ENCODE peak calls at places on chromosome 12, in seven cellular contexts. W, R, V, X, F, Y and A are unnamed samples.

GRCh38 chr12:132148368-132149045 is 4.2 kb downstream of the NOC4L start:
- DNase-seq in V (no peak), Y (peak; percentile 52), R (no peak), X (no peak), F (no peak), W (no peak), A (no peak)

GRCh38 chr12:93848453-93849120 is 171.4 kb downstream of the CRADD start:
- DNase-seq in W (no peak), Y (no peak), V (no peak), X (no peak), F (peak; percentile 46), R (no peak), A (no peak)

GRCh38 chr12:54053625-54054441 is at the start of gene HOXC4:
- DNase-seq in X (peak; percentile 38), V (peak; percentile 42), F (peak; percentile 36), W (peak; percentile 77), R (no peak), Y (no peak), A (no peak)

GRCh38 chr12:2003676-2004112 is 563 bp downstream of the DCP1B start:
- DNase-seq in Y (no peak), R (peak; percentile 23), W (no peak), V (peak; percentile 49), F (peak; percentile 3), X (no peak), A (no peak)

GRCh38 chr12:28054583-28054982 is 82.0 kb upstream of the PTHLH start:
- DNase-seq in V (no peak), W (no peak), R (no peak), F (no peak), Y (no peak), X (no peak), A (no peak)

GRCh38 chr12:120015313-120015712 is 26.3 kb downstream of the BICDL1 start:
- DNase-seq in V (no peak), X (no peak), F (no peak), R (no peak), W (no peak), Y (no peak), A (no peak)

GRCh38 chr12:109951751-109952150 is 44.4 kb downstream of the GIT2 start:
- DNase-seq in Y (peak; percentile 62), W (no peak), F (no peak), V (peak; percentile 73), R (peak; percentile 45), X (no peak), A (no peak)

GRCh38 chr12:132024758-132025157 is 75.0 kb downstream of the EP400 start:
- DNase-seq in V (no peak), X (no peak), Y (no peak), F (no peak), W (no peak), R (no peak), A (no peak)

GRCh38 chr12:44158746-44159145 is 322.9 kb downstream of the TMEM117 start:
- DNase-seq in X (no peak), Y (no peak), V (no peak), F (no peak), W (no peak), R (no peak), A (no peak)

GRCh38 chr12:113285679-113286645 is 48.9 kb downstream of the SLC8B1 start:
- DNase-seq in F (no peak), Y (peak; percentile 58), X (no peak), V (no peak), W (peak; percentile 26), R (no peak), A (no peak)

GRCh38 chr12:122903704-122904034 is 7.7 kb upstream of the VPS37B start:
- DNase-seq in V (no peak), X (no peak), F (no peak), W (no peak), Y (no peak), R (no peak), A (no peak)

GRCh38 chr12:123109319-123109772 is 41.5 kb downstream of the PITPNM2 start:
- DNase-seq in R (no peak), W (no peak), Y (peak; percentile 75), F (no peak), X (no peak), V (no peak), A (no peak)

GRCh38 chr12:16955083-16955657 is 349.2 kb upstream of the LMO3 start:
- DNase-seq in Y (no peak), R (no peak), F (no peak), W (no peak), X (no peak), V (no peak), A (no peak)

GRCh38 chr12:14167005-14167628 is 185.7 kb upstream of the GRIN2B start:
- DNase-seq in R (peak; percentile 43), Y (no peak), W (peak; percentile 65), X (peak; percentile 61), V (peak; percentile 61), F (no peak), A (peak; percentile 73)

GRCh38 chr12:6699989-6700645 is 498 bp downstream of the PIANP start:
- DNase-seq in V (no peak), X (peak; percentile 66), R (no peak), Y (no peak), W (peak; percentile 65), F (no peak), A (peak; percentile 54)

GRCh38 chr12:58916153-58916709 is 4.1 kb downstream of the LRIG3 start:
- DNase-seq in Y (no peak), W (no peak), R (no peak), F (no peak), X (no peak), V (no peak), A (no peak)

GRCh38 chr12:125403145-125403789 is 338.0 kb downstream of the AACS start:
- DNase-seq in R (peak; percentile 3), Y (no peak), W (no peak), V (peak; percentile 10), F (no peak), X (peak; percentile 71), A (peak; percentile 30)

GRCh38 chr12:76556373-76556772 is 3.2 kb downstream of the OSBPL8 start:
- DNase-seq in Y (no peak), V (no peak), X (no peak), R (no peak), F (no peak), W (no peak), A (no peak)

GRCh38 chr12:76554411-76555225 is 5.0 kb downstream of the OSBPL8 start:
- DNase-seq in F (no peak), X (no peak), Y (no peak), R (no peak), W (no peak), V (no peak), A (no peak)

GRCh38 chr12:76555226-76555767 is 4.3 kb downstream of the OSBPL8 start:
- DNase-seq in F (no peak), W (no peak), Y (no peak), R (peak; percentile 50), X (no peak), V (peak; percentile 23), A (no peak)

GRCh38 chr12:76558684-76559276 is 791 bp downstream of the OSBPL8 start:
- DNase-seq in V (peak; percentile 25), X (peak; percentile 44), W (peak; percentile 59), F (no peak), Y (peak; percentile 76), R (peak; percentile 19), A (peak; percentile 48)

DNA sequence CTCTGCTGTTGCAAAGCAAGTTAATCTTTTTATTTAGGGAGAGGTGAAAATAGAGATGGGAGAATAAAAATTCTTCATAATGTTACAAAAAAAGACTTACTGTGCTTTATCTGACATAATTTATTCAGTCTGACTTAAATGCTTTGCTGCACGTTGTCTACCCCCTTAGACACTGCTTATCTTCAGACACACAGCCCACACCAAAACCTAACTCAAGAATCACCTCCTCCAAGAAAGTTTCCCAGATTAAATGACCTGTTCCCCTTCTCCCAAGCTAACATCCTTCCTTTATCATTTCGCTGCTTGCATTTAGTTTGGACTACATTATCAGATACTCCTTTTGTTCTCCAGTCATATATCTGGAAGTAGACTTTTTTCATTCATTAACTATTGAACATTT is 3.8 kb downstream of the OSBPL8 start:
- DNase-seq in Y (no peak), V (no peak), W (no peak), F (no peak), X (no peak), R (no peak), A (no peak)
- TF ChIP-seq CTCF in Y (no peak), V (no peak), W (no peak), F (no peak), X (no peak), R (no peak), A (no peak)

GRCh38 chr12:3405821-3406220 is 85.2 kb upstream of the PRMT8 start:
- DNase-seq in W (no peak), F (no peak), V (no peak), Y (no peak), R (no peak), X (no peak), A (no peak)

GRCh38 chr12:3407723-3408122 is 83.3 kb upstream of the PRMT8 start:
- DNase-seq in Y (no peak), W (no peak), V (no peak), F (no peak), X (no peak), R (no peak), A (no peak)

GRCh38 chr12:3409662-3410061 is 81.3 kb upstream of the PRMT8 start:
- DNase-seq in W (no peak), F (no peak), X (no peak), V (no peak), R (no peak), Y (no peak), A (no peak)
- TF ChIP-seq CTCF in W (no peak), F (no peak), X (no peak), V (no peak), R (no peak), Y (no peak), A (no peak)

GRCh38 chr12:101186291-101186690 is 23.7 kb downstream of the SLC5A8 start:
- DNase-seq in F (no peak), X (no peak), Y (no peak), R (no peak), W (no peak), V (no peak), A (no peak)
- TF ChIP-seq CTCF in F (no peak), X (no peak), Y (no peak), R (no peak), W (no peak), V (no peak), A (no peak)

GRCh38 chr12:24557738-24558137 is 391.2 kb downstream of the BCAT1 start:
- DNase-seq in V (no peak), W (no peak), F (no peak), R (no peak), X (no peak), Y (no peak), A (no peak)

GRCh38 chr12:24555730-24556129 is 393.2 kb downstream of the BCAT1 start:
- DNase-seq in R (no peak), Y (no peak), X (no peak), V (no peak), F (no peak), W (no peak), A (no peak)

GRCh38 chr12:24554612-24555300 is 394.1 kb downstream of the BCAT1 start:
- DNase-seq in X (no peak), Y (no peak), W (no peak), F (no peak), R (no peak), V (no peak), A (no peak)

GRCh38 chr12:24551368-24551767 is 397.5 kb downstream of the BCAT1 start:
- DNase-seq in Y (no peak), R (no peak), F (no peak), V (no peak), X (no peak), W (no peak), A (no peak)

DNA sequence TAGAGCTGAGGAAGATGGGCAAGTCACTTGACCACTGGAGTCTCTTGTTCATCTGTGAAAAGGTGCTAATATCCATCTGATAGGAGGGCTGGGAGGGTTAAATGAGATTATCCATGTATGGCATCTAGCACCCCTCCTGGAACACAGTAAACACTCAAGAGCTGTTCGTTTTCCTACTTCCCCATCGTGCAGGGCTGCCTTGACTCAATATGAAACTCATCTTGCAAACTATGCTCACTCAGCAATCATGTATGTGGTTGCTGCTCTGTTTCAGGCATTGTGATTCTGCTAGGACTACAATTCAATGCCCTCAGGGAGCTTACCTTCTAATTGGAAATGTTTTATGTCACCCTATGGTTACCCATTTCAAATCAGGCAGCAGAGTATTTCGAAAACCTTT is 395.6 kb downstream of the BCAT1 start:
- DNase-seq in R (no peak), X (no peak), F (no peak), Y (no peak), V (no peak), W (no peak), A (no peak)
- TF ChIP-seq CTCF in R (no peak), X (no peak), F (no peak), Y (no peak), V (no peak), W (no peak), A (no peak)